ENCODE peak calls at places on chromosome 12, in eight cellular contexts. C is aorta; J is tibial artery; K is H7; L is AG04450; O is sigmoid colon; W is AG09309; F is CD8-positive, alpha-beta memory T cell. E is an unnamed sample.

GRCh38 chr12:78746001-78746400 is 118.6 kb upstream of the SYT1 start:
- DNase-seq in C (no peak), J (no peak), K (no peak), L (no peak), O (no peak), W (no peak), F (no peak), E (no peak)

GRCh38 chr12:109714141-109714912 is 702 bp downstream of the FAM222A start:
- DNase-seq in C (peak), J (peak), K (peak), L (no peak), O (peak), W (no peak), F (peak), E (no peak)

GRCh38 chr12:93203361-93203760 is 174.4 kb upstream of the NUDT4 start:
- DNase-seq in C (no peak), J (no peak), K (no peak), L (no peak), O (no peak), W (no peak), F (no peak), E (no peak)

GRCh38 chr12:110262442-110263388 is 18.3 kb upstream of the ATP2A2 start:
- DNase-seq in C (no peak), J (no peak), K (no peak), L (no peak), O (no peak), W (no peak), F (no peak), E (no peak)

GRCh38 chr12:114395755-114396152 is 10.2 kb downstream of the TBX5 start:
- DNase-seq in C (no peak), J (no peak), K (no peak), L (no peak), O (peak), W (peak), F (no peak), E (no peak)

GRCh38 chr12:56255671-56256070 is 2.5 kb downstream of the ANKRD52 start:
- DNase-seq in C (no peak), J (no peak), K (peak), L (no peak), O (no peak), W (no peak), F (no peak), E (no peak)

GRCh38 chr12:102824218-102824835 is 92.7 kb downstream of the PAH start:
- DNase-seq in C (peak), J (peak), K (peak), L (no peak), O (no peak), W (no peak), F (no peak), E (no peak)

GRCh38 chr12:11916113-11916512 is 154.6 kb upstream of the BCL2L14 start:
- DNase-seq in C (no peak), J (no peak), K (no peak), L (no peak), O (no peak), W (no peak), F (no peak), E (no peak)

GRCh38 chr12:109263439-109263838 is 45.6 kb downstream of the FOXN4 start:
- DNase-seq in C (no peak), J (no peak), K (no peak), L (no peak), O (no peak), W (no peak), F (no peak), E (no peak)

GRCh38 chr12:66196806-66197205 is 7.8 kb downstream of the IRAK3 start:
- DNase-seq in C (no peak), J (no peak), K (no peak), L (no peak), O (no peak), W (no peak), F (no peak), E (no peak)

GRCh38 chr12:93032748-93033147 is 103.7 kb upstream of the EEA1 start:
- DNase-seq in C (no peak), J (no peak), K (no peak), L (no peak), O (no peak), W (no peak), F (no peak), E (no peak)

GRCh38 chr12:107415834-107416233 is 269.8 kb upstream of the PWP1 start:
- DNase-seq in C (no peak), J (no peak), K (no peak), L (no peak), O (no peak), W (peak), F (no peak), E (no peak)

GRCh38 chr12:116710367-116710766 is 27.5 kb downstream of the SPRING1 start:
- DNase-seq in C (no peak), J (no peak), K (no peak), L (no peak), O (no peak), W (no peak), F (no peak), E (no peak)

GRCh38 chr12:81809829-81810595 is 50.9 kb upstream of the PPFIA2 start:
- DNase-seq in C (no peak), J (no peak), K (no peak), L (no peak), O (no peak), W (no peak), F (no peak), E (no peak)

GRCh38 chr12:61355105-61355504 is 905.1 kb upstream of the USP15 start:
- DNase-seq in C (peak), J (no peak), K (no peak), L (no peak), O (no peak), W (no peak), F (no peak), E (no peak)

GRCh38 chr12:169528-170360 is 44.2 kb downstream of the SLC6A12 start:
- DNase-seq in C (no peak), J (no peak), K (peak), L (no peak), O (no peak), W (no peak), F (no peak), E (no peak)

GRCh38 chr12:6092784-6093722 is 31.4 kb downstream of the VWF start:
- DNase-seq in C (peak), J (peak), K (peak), L (peak), O (peak), W (peak), F (no peak), E (no peak)

GRCh38 chr12:49644620-49644994 is 21.2 kb downstream of the PRPF40B start:
- DNase-seq in C (peak), J (peak), K (peak), L (peak), O (peak), W (peak), F (peak), E (peak)

GRCh38 chr12:15789215-15790171 is at the start of gene EPS8:
- DNase-seq in C (peak), J (peak), K (peak), L (peak), O (peak), W (peak), F (peak), E (peak)

GRCh38 chr12:50806176-50806575 is 36.5 kb upstream of the TMPRSS12 start:
- DNase-seq in C (no peak), J (no peak), K (no peak), L (no peak), O (no peak), W (no peak), F (no peak), E (no peak)

GRCh38 chr12:43891856-43892574 is 56.1 kb downstream of the TMEM117 start:
- DNase-seq in C (no peak), J (no peak), K (no peak), L (no peak), O (no peak), W (no peak), F (no peak), E (no peak)

GRCh38 chr12:32542550-32543229 is 136.4 kb upstream of the DNM1L start:
- DNase-seq in C (no peak), J (no peak), K (no peak), L (no peak), O (no peak), W (no peak), F (no peak), E (no peak)

GRCh38 chr12:118591-118990 is 52.0 kb downstream of the IQSEC3 start:
- DNase-seq in C (peak), J (no peak), K (no peak), L (no peak), O (no peak), W (no peak), F (no peak), E (no peak)

GRCh38 chr12:124391340-124392261 is 96.7 kb downstream of the RFLNA start:
- DNase-seq in C (no peak), J (peak), K (peak), L (no peak), O (peak), W (no peak), F (no peak), E (no peak)

GRCh38 chr12:1575799-1576401 is 18.5 kb downstream of the FBXL14 start:
- DNase-seq in C (no peak), J (no peak), K (no peak), L (no peak), O (no peak), W (no peak), F (no peak), E (no peak)

GRCh38 chr12:1574863-1575254 is 19.5 kb downstream of the FBXL14 start:
- DNase-seq in C (no peak), J (no peak), K (no peak), L (no peak), O (no peak), W (no peak), F (no peak), E (no peak)

GRCh38 chr12:1575287-1575798 is 19.0 kb downstream of the FBXL14 start:
- DNase-seq in C (no peak), J (no peak), K (no peak), L (no peak), O (no peak), W (no peak), F (no peak), E (no peak)

GRCh38 chr12:1573960-1574862 is 20.2 kb downstream of the FBXL14 start:
- DNase-seq in C (no peak), J (no peak), K (peak), L (no peak), O (no peak), W (no peak), F (no peak), E (no peak)

GRCh38 chr12:1576410-1577240 is 17.8 kb downstream of the FBXL14 start:
- DNase-seq in C (no peak), J (peak), K (no peak), L (no peak), O (peak), W (peak), F (no peak), E (no peak)
- H3K4me3 ChIP-seq in C (peak), J (peak), K (no peak), L (peak), O (peak), W (no peak), F (no peak), E (no peak)

GRCh38 chr12:19209636-19210035 is 80.1 kb downstream of the PLEKHA5 start:
- DNase-seq in C (no peak), J (no peak), K (no peak), L (no peak), O (no peak), W (no peak), F (no peak), E (no peak)
- H3K4me3 ChIP-seq in C (no peak), J (no peak), K (no peak), L (no peak), O (no peak), W (no peak), F (no peak), E (no peak)

DNA sequence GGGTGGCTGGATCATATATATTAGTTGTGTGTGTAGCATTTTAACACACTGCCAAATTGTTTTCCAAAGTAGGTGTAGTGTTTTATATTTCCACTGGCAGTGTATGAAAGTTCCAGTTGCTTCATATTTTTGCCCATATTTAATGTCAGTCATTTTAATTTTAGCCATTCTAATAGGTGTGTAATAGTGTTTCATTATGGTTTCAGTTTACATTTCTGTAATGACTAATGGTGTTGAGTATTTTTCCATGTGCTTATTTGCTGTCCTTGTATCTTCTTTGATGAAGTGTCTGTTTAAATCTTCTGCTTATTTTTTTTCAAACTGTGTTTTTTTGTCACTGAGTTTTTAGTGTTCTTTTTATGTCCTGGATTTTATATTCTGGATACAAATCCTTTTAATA is 8.7 kb downstream of the TBC1D15 start:
- DNase-seq in C (no peak), J (no peak), K (no peak), L (no peak), O (no peak), W (no peak), F (no peak), E (no peak)
- H3K4me3 ChIP-seq in C (no peak), J (no peak), K (no peak), L (no peak), O (no peak), W (no peak), F (no peak), E (no peak)

DNA sequence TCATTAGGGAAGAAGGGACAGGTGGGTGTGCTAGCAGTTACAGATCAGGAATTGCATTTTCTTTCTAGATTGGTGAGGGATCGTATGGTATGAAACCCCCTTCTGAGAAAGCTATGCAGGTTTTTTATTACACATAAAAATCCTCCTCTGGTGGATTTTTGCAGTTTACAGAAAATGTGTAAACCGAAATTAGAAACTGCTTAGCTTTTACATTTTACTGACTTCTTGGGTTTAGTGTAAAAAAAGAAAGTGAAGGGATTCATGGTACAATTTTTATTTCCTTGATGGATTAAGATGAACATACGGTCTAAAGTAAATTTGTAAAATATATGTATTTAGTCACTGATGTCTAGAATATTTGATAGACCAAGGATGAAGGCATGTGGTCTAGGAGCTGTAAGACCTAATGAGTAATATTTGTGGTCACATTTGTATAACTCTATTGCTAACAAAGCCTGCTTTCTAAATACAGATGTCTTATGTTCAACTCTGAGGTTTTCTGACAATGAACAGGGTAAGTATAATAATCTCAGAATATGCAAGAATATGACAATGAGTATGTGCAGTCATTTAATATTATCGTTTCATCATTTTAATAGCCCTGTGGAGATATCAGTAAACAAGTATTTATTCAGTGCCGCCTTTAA is 389.8 kb downstream of the LRIG3 start:
- DNase-seq in C (no peak), J (no peak), K (no peak), L (peak), O (no peak), W (peak), F (no peak), E (no peak)
- H3K4me3 ChIP-seq in C (no peak), J (no peak), K (no peak), L (no peak), O (no peak), W (no peak), F (no peak), E (no peak)

DNA sequence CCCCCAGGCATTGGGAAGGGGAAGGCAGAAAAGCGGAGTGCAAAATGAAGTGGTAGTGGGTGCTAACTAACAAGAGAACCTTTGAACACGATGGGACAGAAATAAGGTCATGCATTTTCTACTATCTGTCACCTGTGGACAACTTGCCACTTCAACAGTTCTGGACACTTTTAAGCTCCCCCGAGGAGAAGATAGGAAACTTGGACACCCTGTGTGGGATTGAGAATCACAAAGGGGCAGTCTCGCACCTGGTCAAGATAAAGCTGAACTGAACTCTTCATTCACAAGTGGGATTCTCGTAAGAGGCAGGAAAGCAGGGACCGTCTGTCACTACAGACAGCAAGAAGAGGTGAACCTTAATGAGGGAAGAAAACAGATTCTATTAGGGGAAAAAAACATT is 51.6 kb downstream of the EIF2S3B start:
- DNase-seq in C (no peak), J (no peak), K (no peak), L (no peak), O (no peak), W (no peak), F (no peak), E (no peak)
- H3K4me3 ChIP-seq in C (no peak), J (no peak), K (no peak), L (no peak), O (no peak), W (no peak), F (peak), E (no peak)